ENCODE peak calls at places on chromosomes 5 and 9, in ten cellular contexts. N, P, W, L, V, T, B, G, S and U are unnamed samples.

GRCh38 chr9:131734165-131734610 is 5.7 kb downstream of the RAPGEF1 start:
- DNase-seq in N (peak; percentile 81), P (peak; percentile 82), W (no peak), L (peak; percentile 75), V (peak; percentile 53), T (peak; percentile 67), B (peak; percentile 90), G (peak; percentile 92), S (no peak), U (peak; percentile 87)

GRCh38 chr5:114174131-114174530 is 187.7 kb upstream of the KCNN2 start:
- DNase-seq in N (peak; percentile 32), P (no peak), W (no peak), L (no peak), V (no peak), T (no peak), B (no peak), G (no peak), S (no peak), U (no peak)

GRCh38 chr9:124890179-124890578 is 28.2 kb downstream of the ARPC5L start:
- DNase-seq in N (no peak), P (no peak), W (no peak), L (no peak), V (no peak), T (no peak), B (no peak), G (no peak), S (no peak), U (no peak)

GRCh38 chr5:94544031-94544650 is 74.3 kb downstream of the KIAA0825 start:
- DNase-seq in N (no peak), P (no peak), W (no peak), L (no peak), V (no peak), T (no peak), B (no peak), G (no peak), S (no peak), U (no peak)

GRCh38 chr9:94909250-94909894 is 182.9 kb downstream of the AOPEP start:
- DNase-seq in N (no peak), P (no peak), W (no peak), L (no peak), V (no peak), T (no peak), B (peak; percentile 32), G (no peak), S (no peak), U (no peak)

GRCh38 chr9:97313243-97313642 is 5.8 kb downstream of the CCDC180 start:
- DNase-seq in N (no peak), P (no peak), W (no peak), L (no peak), V (no peak), T (no peak), B (no peak), G (no peak), S (no peak), U (no peak)

GRCh38 chr5:10399839-10400238 is 41.8 kb upstream of the ROPN1L start:
- DNase-seq in N (no peak), P (no peak), W (no peak), L (no peak), V (no peak), T (no peak), B (no peak), G (no peak), S (no peak), U (no peak)

GRCh38 chr5:132962429-132962928 is 955 bp downstream of the AFF4 start:
- DNase-seq in N (peak; percentile 37), P (no peak), W (peak; percentile 32), L (no peak), V (no peak), T (no peak), B (peak; percentile 50), G (peak; percentile 52), S (no peak), U (peak; percentile 72)

DNA sequence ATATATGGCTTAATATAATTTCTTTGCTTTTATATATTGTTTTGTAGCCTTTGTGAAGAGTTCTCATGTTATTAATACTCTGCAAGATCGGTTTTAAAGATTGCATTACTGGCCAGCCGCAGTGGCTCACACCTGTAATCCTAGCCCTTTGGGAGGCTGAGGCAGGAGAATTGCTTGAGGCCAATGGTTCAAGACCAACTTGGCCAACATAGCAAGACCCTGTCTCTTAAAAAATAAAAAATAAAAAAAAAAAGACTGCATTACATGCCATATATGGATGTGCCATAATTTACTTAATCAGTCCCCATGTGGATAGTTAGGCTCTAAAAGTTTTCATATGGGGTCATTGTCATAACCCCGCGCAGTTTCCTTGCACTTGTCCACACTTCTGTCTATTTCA is 31.0 kb upstream of the TNFAIP8 start:
- DNase-seq in N (no peak), P (no peak), W (no peak), L (no peak), V (no peak), T (no peak), B (no peak), G (no peak), S (no peak), U (no peak)
- H3K4me1 ChIP-seq in N (peaks cover 39% of the 10 kb centered on the region), P (peaks cover 39% of the 10 kb centered on the region), W (peaks cover 22% of the 10 kb centered on the region), L (peaks cover 45% of the 10 kb centered on the region), V (peaks cover 28% of the 10 kb centered on the region), T (peaks cover 96% of the 10 kb centered on the region), B (peaks cover 52% of the 10 kb centered on the region), G (peaks cover 10% of the 10 kb centered on the region), S (peaks cover 5% of the 10 kb centered on the region), U (no peaks in the 10 kb centered on the region)

GRCh38 chr5:158812381-158812780 is 287.3 kb downstream of the EBF1 start:
- DNase-seq in N (no peak), P (no peak), W (no peak), L (no peak), V (peak; percentile 18), T (peak; percentile 55), B (no peak), G (peak; percentile 90), S (peak; percentile 32), U (no peak)
- H3K9me3 ChIP-seq in N (no peaks in the 10 kb centered on the region), P (no peaks in the 10 kb centered on the region), W (no peaks in the 10 kb centered on the region), L (no peaks in the 10 kb centered on the region), V (peaks cover 5% of the 10 kb centered on the region), T (no peaks in the 10 kb centered on the region), B (no peaks in the 10 kb centered on the region), G (no peaks in the 10 kb centered on the region), S (no peaks in the 10 kb centered on the region), U (no peaks in the 10 kb centered on the region)

DNA sequence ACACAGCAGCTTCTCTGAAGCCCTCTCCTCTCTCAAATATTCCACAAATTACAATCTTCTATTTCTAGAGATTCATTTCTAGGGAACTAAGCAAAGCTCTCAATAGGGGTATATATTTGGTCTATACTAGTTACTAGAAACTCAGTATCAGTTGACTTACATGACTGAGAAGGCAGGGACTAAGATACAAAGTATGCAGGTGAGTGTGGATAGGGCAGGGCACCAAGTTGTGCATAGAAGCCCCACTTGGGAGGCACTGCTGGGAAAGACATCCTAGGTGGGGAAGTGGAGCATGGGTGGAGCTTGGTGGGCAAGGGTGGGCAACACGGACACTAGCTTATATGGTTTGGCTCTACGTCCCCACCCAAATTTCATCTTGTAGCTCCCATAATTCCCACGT is 148.1 kb upstream of the RASA1 start:
- DNase-seq in N (peak; percentile 25), P (no peak), W (no peak), L (no peak), V (no peak), T (no peak), B (no peak), G (no peak), S (no peak), U (no peak)
- H3K27ac ChIP-seq in N (peak overlapping the region; percentile 71), P (no peak overlapping the region), W (no peak overlapping the region), L (no peak overlapping the region), V (no peak overlapping the region), T (no peak overlapping the region), B (peak overlapping the region; percentile 92), G (no peak overlapping the region), S (no peak overlapping the region), U (no peak overlapping the region)

GRCh38 chr5:158798140-158798539 is 301.6 kb downstream of the EBF1 start:
- DNase-seq in N (no peak), P (no peak), W (no peak), L (no peak), V (no peak), T (no peak), B (no peak), G (no peak), S (no peak), U (no peak)

GRCh38 chr5:158801286-158801685 is 298.4 kb downstream of the EBF1 start:
- DNase-seq in N (no peak), P (no peak), W (no peak), L (no peak), V (no peak), T (no peak), B (no peak), G (no peak), S (no peak), U (peak; percentile 51)

GRCh38 chr5:158792186-158792585 is 307.5 kb downstream of the EBF1 start:
- DNase-seq in N (no peak), P (no peak), W (no peak), L (no peak), V (no peak), T (no peak), B (no peak), G (no peak), S (no peak), U (no peak)

GRCh38 chr5:158796812-158797497 is 302.8 kb downstream of the EBF1 start:
- DNase-seq in N (no peak), P (no peak), W (no peak), L (no peak), V (no peak), T (no peak), B (no peak), G (no peak), S (no peak), U (no peak)

GRCh38 chr5:158797498-158797845 is 302.2 kb downstream of the EBF1 start:
- DNase-seq in N (no peak), P (no peak), W (no peak), L (no peak), V (peak; percentile 40), T (no peak), B (no peak), G (no peak), S (no peak), U (no peak)
- H3K4me1 ChIP-seq in N (no peaks in the 10 kb centered on the region), P (no peaks in the 10 kb centered on the region), W (no peaks in the 10 kb centered on the region), L (peaks cover 3% of the 10 kb centered on the region), V (peaks cover 25% of the 10 kb centered on the region), T (no peaks in the 10 kb centered on the region), B (no peaks in the 10 kb centered on the region), G (no peaks in the 10 kb centered on the region), S (no peaks in the 10 kb centered on the region), U (no peaks in the 10 kb centered on the region)